ENCODE peak calls at places on chromosome 1, in ten cellular contexts. One of them, this sample, is unnamed.

GRCh38 chr1:117563492-117563875 is 42.4 kb upstream of the TENT5C start:
- DNase-seq in GM23338: no peak
- DNase-seq in adrenal gland: no peak
- DNase-seq in astrocyte of the spinal cord: no peak
- DNase-seq in right cardiac atrium: no peak
- DNase-seq in lower leg skin: peak
- DNase-seq in SJSA1: peak
- DNase-seq in cardiac muscle cell: no peak
- DNase-seq in fibroblast of the aortic adventitia: no peak
- DNase-seq in heart right ventricle: no peak
- DNase-seq in this sample: no peak

GRCh38 chr1:34898220-34898820 is 31.1 kb downstream of the DLGAP3 start:
- DNase-seq in GM23338: no peak
- DNase-seq in adrenal gland: no peak
- DNase-seq in astrocyte of the spinal cord: no peak
- DNase-seq in right cardiac atrium: no peak
- DNase-seq in lower leg skin: no peak
- DNase-seq in SJSA1: no peak
- DNase-seq in cardiac muscle cell: no peak
- DNase-seq in fibroblast of the aortic adventitia: peak
- DNase-seq in heart right ventricle: no peak
- DNase-seq in this sample: no peak

GRCh38 chr1:41434748-41435449 is 49.6 kb downstream of the EDN2 start:
- DNase-seq in GM23338: no peak
- DNase-seq in adrenal gland: no peak
- DNase-seq in astrocyte of the spinal cord: peak
- DNase-seq in right cardiac atrium: no peak
- DNase-seq in lower leg skin: no peak
- DNase-seq in SJSA1: peak
- DNase-seq in cardiac muscle cell: no peak
- DNase-seq in fibroblast of the aortic adventitia: no peak
- DNase-seq in heart right ventricle: no peak
- DNase-seq in this sample: no peak

GRCh38 chr1:165595561-165595960 is 35.5 kb upstream of the MGST3 start:
- DNase-seq in GM23338: no peak
- DNase-seq in adrenal gland: no peak
- DNase-seq in astrocyte of the spinal cord: peak
- DNase-seq in right cardiac atrium: no peak
- DNase-seq in lower leg skin: no peak
- DNase-seq in SJSA1: no peak
- DNase-seq in cardiac muscle cell: no peak
- DNase-seq in fibroblast of the aortic adventitia: peak
- DNase-seq in heart right ventricle: no peak
- DNase-seq in this sample: no peak

GRCh38 chr1:21579788-21580187 is 70.6 kb downstream of the ALPL start:
- DNase-seq in GM23338: no peak
- DNase-seq in adrenal gland: no peak
- DNase-seq in astrocyte of the spinal cord: no peak
- DNase-seq in right cardiac atrium: no peak
- DNase-seq in lower leg skin: no peak
- DNase-seq in SJSA1: no peak
- DNase-seq in cardiac muscle cell: no peak
- DNase-seq in fibroblast of the aortic adventitia: no peak
- DNase-seq in heart right ventricle: no peak
- DNase-seq in this sample: no peak

GRCh38 chr1:31764307-31765040 is at the start of gene ADGRB2:
- DNase-seq in GM23338: peak
- DNase-seq in adrenal gland: no peak
- DNase-seq in astrocyte of the spinal cord: no peak
- DNase-seq in right cardiac atrium: no peak
- DNase-seq in lower leg skin: no peak
- DNase-seq in SJSA1: no peak
- DNase-seq in cardiac muscle cell: peak
- DNase-seq in fibroblast of the aortic adventitia: no peak
- DNase-seq in heart right ventricle: no peak
- DNase-seq in this sample: no peak

GRCh38 chr1:27616441-27616840 is 12.5 kb upstream of the AHDC1 start:
- DNase-seq in GM23338: peak
- DNase-seq in adrenal gland: no peak
- DNase-seq in astrocyte of the spinal cord: no peak
- DNase-seq in right cardiac atrium: no peak
- DNase-seq in lower leg skin: no peak
- DNase-seq in SJSA1: no peak
- DNase-seq in cardiac muscle cell: no peak
- DNase-seq in fibroblast of the aortic adventitia: no peak
- DNase-seq in heart right ventricle: no peak
- DNase-seq in this sample: no peak

GRCh38 chr1:91381844-91382243 is 22.8 kb downstream of the HFM1 start:
- DNase-seq in GM23338: no peak
- DNase-seq in adrenal gland: no peak
- DNase-seq in astrocyte of the spinal cord: no peak
- DNase-seq in right cardiac atrium: no peak
- DNase-seq in lower leg skin: no peak
- DNase-seq in SJSA1: no peak
- DNase-seq in cardiac muscle cell: no peak
- DNase-seq in fibroblast of the aortic adventitia: no peak
- DNase-seq in heart right ventricle: no peak
- DNase-seq in this sample: no peak

GRCh38 chr1:150256549-150257341 is 829 bp upstream of the CA14 start:
- DNase-seq in GM23338: peak
- DNase-seq in adrenal gland: no peak
- DNase-seq in astrocyte of the spinal cord: no peak
- DNase-seq in right cardiac atrium: no peak
- DNase-seq in lower leg skin: no peak
- DNase-seq in SJSA1: no peak
- DNase-seq in cardiac muscle cell: peak
- DNase-seq in fibroblast of the aortic adventitia: peak
- DNase-seq in heart right ventricle: no peak
- DNase-seq in this sample: no peak

GRCh38 chr1:150258275-150258666 is 697 bp downstream of the CA14 start:
- DNase-seq in GM23338: no peak
- DNase-seq in adrenal gland: no peak
- DNase-seq in astrocyte of the spinal cord: no peak
- DNase-seq in right cardiac atrium: no peak
- DNase-seq in lower leg skin: no peak
- DNase-seq in SJSA1: no peak
- DNase-seq in cardiac muscle cell: peak
- DNase-seq in fibroblast of the aortic adventitia: no peak
- DNase-seq in heart right ventricle: no peak
- DNase-seq in this sample: no peak

GRCh38 chr1:150259217-150259616 is 1.6 kb downstream of the CA14 start:
- DNase-seq in GM23338: no peak
- DNase-seq in adrenal gland: no peak
- DNase-seq in astrocyte of the spinal cord: no peak
- DNase-seq in right cardiac atrium: no peak
- DNase-seq in lower leg skin: no peak
- DNase-seq in SJSA1: no peak
- DNase-seq in cardiac muscle cell: peak
- DNase-seq in fibroblast of the aortic adventitia: no peak
- DNase-seq in heart right ventricle: no peak
- DNase-seq in this sample: no peak

GRCh38 chr1:150256193-150256548 is 1.4 kb upstream of the CA14 start:
- DNase-seq in GM23338: no peak
- DNase-seq in adrenal gland: no peak
- DNase-seq in astrocyte of the spinal cord: no peak
- DNase-seq in right cardiac atrium: no peak
- DNase-seq in lower leg skin: no peak
- DNase-seq in SJSA1: no peak
- DNase-seq in cardiac muscle cell: no peak
- DNase-seq in fibroblast of the aortic adventitia: no peak
- DNase-seq in heart right ventricle: no peak
- DNase-seq in this sample: no peak

GRCh38 chr1:150257624-150258274 is at the start of gene CA14:
- DNase-seq in GM23338: peak
- DNase-seq in adrenal gland: no peak
- DNase-seq in astrocyte of the spinal cord: no peak
- DNase-seq in right cardiac atrium: no peak
- DNase-seq in lower leg skin: no peak
- DNase-seq in SJSA1: no peak
- DNase-seq in cardiac muscle cell: peak
- DNase-seq in fibroblast of the aortic adventitia: no peak
- DNase-seq in heart right ventricle: peak
- DNase-seq in this sample: no peak
- H3K4me3 ChIP-seq in GM23338: peak
- H3K4me3 ChIP-seq in adrenal gland: no peak
- H3K4me3 ChIP-seq in astrocyte of the spinal cord: no peak
- H3K4me3 ChIP-seq in right cardiac atrium: peak
- H3K4me3 ChIP-seq in lower leg skin: no peak
- H3K4me3 ChIP-seq in SJSA1: no peak
- H3K4me3 ChIP-seq in cardiac muscle cell: peak
- H3K4me3 ChIP-seq in fibroblast of the aortic adventitia: no peak
- H3K4me3 ChIP-seq in heart right ventricle: peak
- H3K4me3 ChIP-seq in this sample: peak

GRCh38 chr1:46449223-46450159 is 40.1 kb upstream of the DMBX1 start:
- DNase-seq in GM23338: no peak
- DNase-seq in adrenal gland: no peak
- DNase-seq in astrocyte of the spinal cord: no peak
- DNase-seq in right cardiac atrium: no peak
- DNase-seq in lower leg skin: no peak
- DNase-seq in SJSA1: no peak
- DNase-seq in cardiac muscle cell: no peak
- DNase-seq in fibroblast of the aortic adventitia: no peak
- DNase-seq in heart right ventricle: no peak
- DNase-seq in this sample: no peak

GRCh38 chr1:46446646-46447498 is 42.8 kb upstream of the DMBX1 start:
- DNase-seq in GM23338: peak
- DNase-seq in adrenal gland: peak
- DNase-seq in astrocyte of the spinal cord: peak
- DNase-seq in right cardiac atrium: peak
- DNase-seq in lower leg skin: peak
- DNase-seq in SJSA1: peak
- DNase-seq in cardiac muscle cell: peak
- DNase-seq in fibroblast of the aortic adventitia: peak
- DNase-seq in heart right ventricle: peak
- DNase-seq in this sample: peak

GRCh38 chr1:46445773-46446256 is 43.8 kb upstream of the DMBX1 start:
- DNase-seq in GM23338: no peak
- DNase-seq in adrenal gland: no peak
- DNase-seq in astrocyte of the spinal cord: no peak
- DNase-seq in right cardiac atrium: no peak
- DNase-seq in lower leg skin: no peak
- DNase-seq in SJSA1: no peak
- DNase-seq in cardiac muscle cell: no peak
- DNase-seq in fibroblast of the aortic adventitia: no peak
- DNase-seq in heart right ventricle: no peak
- DNase-seq in this sample: no peak

GRCh38 chr1:46448109-46448911 is 41.3 kb upstream of the DMBX1 start:
- DNase-seq in GM23338: peak
- DNase-seq in adrenal gland: no peak
- DNase-seq in astrocyte of the spinal cord: no peak
- DNase-seq in right cardiac atrium: no peak
- DNase-seq in lower leg skin: no peak
- DNase-seq in SJSA1: no peak
- DNase-seq in cardiac muscle cell: peak
- DNase-seq in fibroblast of the aortic adventitia: no peak
- DNase-seq in heart right ventricle: peak
- DNase-seq in this sample: no peak

GRCh38 chr1:46447499-46448108 is 42.0 kb upstream of the DMBX1 start:
- DNase-seq in GM23338: peak
- DNase-seq in adrenal gland: no peak
- DNase-seq in astrocyte of the spinal cord: no peak
- DNase-seq in right cardiac atrium: no peak
- DNase-seq in lower leg skin: no peak
- DNase-seq in SJSA1: no peak
- DNase-seq in cardiac muscle cell: no peak
- DNase-seq in fibroblast of the aortic adventitia: no peak
- DNase-seq in heart right ventricle: no peak
- DNase-seq in this sample: no peak
- H3K4me3 ChIP-seq in GM23338: peak
- H3K4me3 ChIP-seq in adrenal gland: no peak
- H3K4me3 ChIP-seq in astrocyte of the spinal cord: no peak
- H3K4me3 ChIP-seq in right cardiac atrium: no peak
- H3K4me3 ChIP-seq in lower leg skin: no peak
- H3K4me3 ChIP-seq in SJSA1: no peak
- H3K4me3 ChIP-seq in cardiac muscle cell: peak
- H3K4me3 ChIP-seq in fibroblast of the aortic adventitia: no peak
- H3K4me3 ChIP-seq in heart right ventricle: peak
- H3K4me3 ChIP-seq in this sample: no peak

GRCh38 chr1:224757508-224757907 is 141.4 kb downstream of the CNIH3 start:
- DNase-seq in GM23338: no peak
- DNase-seq in adrenal gland: no peak
- DNase-seq in astrocyte of the spinal cord: no peak
- DNase-seq in right cardiac atrium: no peak
- DNase-seq in lower leg skin: no peak
- DNase-seq in SJSA1: no peak
- DNase-seq in cardiac muscle cell: no peak
- DNase-seq in fibroblast of the aortic adventitia: no peak
- DNase-seq in heart right ventricle: no peak
- DNase-seq in this sample: no peak

GRCh38 chr1:224762046-224762445 is 145.9 kb downstream of the CNIH3 start:
- DNase-seq in GM23338: no peak
- DNase-seq in adrenal gland: no peak
- DNase-seq in astrocyte of the spinal cord: no peak
- DNase-seq in right cardiac atrium: no peak
- DNase-seq in lower leg skin: peak
- DNase-seq in SJSA1: no peak
- DNase-seq in cardiac muscle cell: no peak
- DNase-seq in fibroblast of the aortic adventitia: peak
- DNase-seq in heart right ventricle: no peak
- DNase-seq in this sample: no peak

GRCh38 chr1:224761245-224761644 is 145.1 kb downstream of the CNIH3 start:
- DNase-seq in GM23338: no peak
- DNase-seq in adrenal gland: no peak
- DNase-seq in astrocyte of the spinal cord: no peak
- DNase-seq in right cardiac atrium: no peak
- DNase-seq in lower leg skin: no peak
- DNase-seq in SJSA1: no peak
- DNase-seq in cardiac muscle cell: no peak
- DNase-seq in fibroblast of the aortic adventitia: no peak
- DNase-seq in heart right ventricle: no peak
- DNase-seq in this sample: no peak

GRCh38 chr1:224759570-224760562 is 143.7 kb downstream of the CNIH3 start:
- DNase-seq in GM23338: no peak
- DNase-seq in adrenal gland: no peak
- DNase-seq in astrocyte of the spinal cord: no peak
- DNase-seq in right cardiac atrium: no peak
- DNase-seq in lower leg skin: peak
- DNase-seq in SJSA1: no peak
- DNase-seq in cardiac muscle cell: no peak
- DNase-seq in fibroblast of the aortic adventitia: peak
- DNase-seq in heart right ventricle: no peak
- DNase-seq in this sample: no peak

DNA sequence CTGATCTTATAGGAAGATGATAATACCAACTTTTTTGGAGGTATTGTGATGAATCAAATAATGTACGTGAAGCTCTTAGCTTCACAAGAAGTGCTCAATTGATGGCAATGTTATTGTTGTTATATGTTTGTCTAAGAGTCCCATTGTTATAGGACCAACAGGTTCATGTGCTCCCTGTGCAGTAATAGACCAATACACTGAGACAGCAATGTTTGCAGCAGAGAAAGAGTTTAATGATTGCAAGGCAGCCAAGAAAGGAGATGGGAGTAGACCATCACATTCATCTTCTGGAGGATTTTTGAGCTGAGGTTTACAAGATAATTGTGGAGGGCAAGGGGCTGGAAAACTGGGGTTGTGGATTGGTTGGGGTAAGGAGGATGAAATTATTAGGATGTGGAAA is 143.0 kb downstream of the CNIH3 start:
- DNase-seq in GM23338: no peak
- DNase-seq in adrenal gland: no peak
- DNase-seq in astrocyte of the spinal cord: no peak
- DNase-seq in right cardiac atrium: no peak
- DNase-seq in lower leg skin: no peak
- DNase-seq in SJSA1: no peak
- DNase-seq in cardiac muscle cell: no peak
- DNase-seq in fibroblast of the aortic adventitia: no peak
- DNase-seq in heart right ventricle: no peak
- DNase-seq in this sample: no peak
- H3K4me3 ChIP-seq in GM23338: no peak
- H3K4me3 ChIP-seq in adrenal gland: no peak
- H3K4me3 ChIP-seq in astrocyte of the spinal cord: no peak
- H3K4me3 ChIP-seq in right cardiac atrium: no peak
- H3K4me3 ChIP-seq in lower leg skin: no peak
- H3K4me3 ChIP-seq in SJSA1: no peak
- H3K4me3 ChIP-seq in cardiac muscle cell: no peak
- H3K4me3 ChIP-seq in fibroblast of the aortic adventitia: no peak
- H3K4me3 ChIP-seq in heart right ventricle: no peak
- H3K4me3 ChIP-seq in this sample: no peak

GRCh38 chr1:79006564-79006963 is at the start of gene ADGRL4:
- DNase-seq in GM23338: peak
- DNase-seq in adrenal gland: peak
- DNase-seq in astrocyte of the spinal cord: peak
- DNase-seq in right cardiac atrium: peak
- DNase-seq in lower leg skin: no peak
- DNase-seq in SJSA1: no peak
- DNase-seq in cardiac muscle cell: peak
- DNase-seq in fibroblast of the aortic adventitia: peak
- DNase-seq in heart right ventricle: peak
- DNase-seq in this sample: peak
- H3K4me3 ChIP-seq in GM23338: peak
- H3K4me3 ChIP-seq in adrenal gland: no peak
- H3K4me3 ChIP-seq in astrocyte of the spinal cord: peak
- H3K4me3 ChIP-seq in right cardiac atrium: peak
- H3K4me3 ChIP-seq in lower leg skin: no peak
- H3K4me3 ChIP-seq in SJSA1: no peak
- H3K4me3 ChIP-seq in cardiac muscle cell: peak
- H3K4me3 ChIP-seq in fibroblast of the aortic adventitia: peak
- H3K4me3 ChIP-seq in heart right ventricle: peak
- H3K4me3 ChIP-seq in this sample: peak

This sample was measured in iPS DF 6.9.